ENCODE peak calls at places on chromosomes 12 and 14, in four cellular contexts. One of them, this sample, is unnamed.

GRCh38 chr14:99042376-99043257 is 229.4 kb downstream of the BCL11B start:
- DNase-seq in A549: no peak
- DNase-seq in HepG2: no peak
- DNase-seq in K562: no peak
- DNase-seq in this sample: no peak

GRCh38 chr14:95003099-95003960 is 154.0 kb downstream of the DICER1 start:
- DNase-seq in A549: no peak
- DNase-seq in HepG2: no peak
- DNase-seq in K562: no peak
- DNase-seq in this sample: no peak

GRCh38 chr12:103729499-103729898 is 111.5 kb downstream of the NT5DC3 start:
- DNase-seq in K562: no peak
- DNase-seq in HepG2: no peak
- DNase-seq in A549: no peak
- DNase-seq in this sample: no peak

GRCh38 chr12:25074113-25074512 is 120.8 kb downstream of the DNAI7 start:
- DNase-seq in A549: no peak
- DNase-seq in K562: no peak
- DNase-seq in HepG2: no peak
- DNase-seq in this sample: no peak

GRCh38 chr12:74776378-74776777 is 238.7 kb downstream of the ATXN7L3B start:
- DNase-seq in HepG2: no peak
- DNase-seq in K562: no peak
- DNase-seq in A549: no peak
- DNase-seq in this sample: no peak

GRCh38 chr12:39300799-39301198 is 142.1 kb downstream of the KIF21A start:
- DNase-seq in K562: no peak
- DNase-seq in A549: no peak
- DNase-seq in HepG2: no peak
- DNase-seq in this sample: no peak

GRCh38 chr14:69354383-69355154 is 43.5 kb downstream of the ERH start:
- DNase-seq in A549: no peak
- DNase-seq in K562: no peak
- DNase-seq in HepG2: peak
- DNase-seq in this sample: no peak

GRCh38 chr12:2355604-2356003 is 302.8 kb downstream of the CACNA1C start:
- DNase-seq in K562: no peak
- DNase-seq in HepG2: no peak
- DNase-seq in A549: no peak
- DNase-seq in this sample: no peak

GRCh38 chr14:100988411-100988900 is 84.9 kb upstream of the RTL1 start:
- DNase-seq in K562: no peak
- DNase-seq in A549: peak
- DNase-seq in HepG2: peak
- DNase-seq in this sample: no peak

GRCh38 chr12:51838762-51839161 is 9.8 kb downstream of the FIGNL2 start:
- DNase-seq in K562: no peak
- DNase-seq in A549: no peak
- DNase-seq in HepG2: no peak
- DNase-seq in this sample: no peak

GRCh38 chr14:97377550-97377949 is 580.4 kb downstream of the VRK1 start:
- DNase-seq in A549: no peak
- DNase-seq in HepG2: no peak
- DNase-seq in K562: no peak
- DNase-seq in this sample: no peak

GRCh38 chr12:1013618-1014489 is 22.8 kb downstream of the ERC1 start:
- DNase-seq in A549: no peak
- DNase-seq in K562: no peak
- DNase-seq in HepG2: no peak
- DNase-seq in this sample: no peak

GRCh38 chr12:32043928-32044549 is 62.6 kb upstream of the BICD1 start:
- DNase-seq in HepG2: no peak
- DNase-seq in K562: no peak
- DNase-seq in A549: no peak
- DNase-seq in this sample: no peak

GRCh38 chr12:86138770-86139169 is 117.4 kb downstream of the MGAT4C start:
- DNase-seq in HepG2: no peak
- DNase-seq in K562: no peak
- DNase-seq in A549: no peak
- DNase-seq in this sample: no peak

GRCh38 chr14:96582995-96583394 is 80.8 kb downstream of the PAPOLA start:
- DNase-seq in HepG2: no peak
- DNase-seq in A549: no peak
- DNase-seq in K562: no peak
- DNase-seq in this sample: no peak

GRCh38 chr12:29901585-29901984 is 117.8 kb upstream of the TMTC1 start:
- DNase-seq in A549: no peak
- DNase-seq in K562: no peak
- DNase-seq in HepG2: peak
- DNase-seq in this sample: peak

GRCh38 chr12:45611495-45611894 is 118.0 kb upstream of the ARID2 start:
- DNase-seq in K562: no peak
- DNase-seq in A549: no peak
- DNase-seq in HepG2: no peak
- DNase-seq in this sample: no peak

GRCh38 chr14:100849432-100849831 is 23.5 kb downstream of the MEG3 start:
- DNase-seq in HepG2: no peak
- DNase-seq in A549: no peak
- DNase-seq in K562: no peak
- DNase-seq in this sample: no peak

GRCh38 chr12:11545438-11546330 is 103.8 kb upstream of the ETV6 start:
- DNase-seq in HepG2: no peak
- DNase-seq in A549: no peak
- DNase-seq in K562: no peak
- DNase-seq in this sample: no peak

GRCh38 chr12:93243382-93243688 is 134.4 kb upstream of the NUDT4 start:
- DNase-seq in K562: no peak
- DNase-seq in HepG2: no peak
- DNase-seq in A549: no peak
- DNase-seq in this sample: no peak

GRCh38 chr14:54329082-54329695 is 67.6 kb upstream of the CDKN3 start:
- DNase-seq in HepG2: peak
- DNase-seq in A549: peak
- DNase-seq in K562: peak
- DNase-seq in this sample: peak

GRCh38 chr14:69351385-69351784 is 46.7 kb downstream of the ERH start:
- DNase-seq in A549: no peak
- DNase-seq in HepG2: no peak
- DNase-seq in K562: no peak
- DNase-seq in this sample: no peak

GRCh38 chr14:99436247-99437180 is 44.1 kb downstream of the SETD3 start:
- DNase-seq in HepG2: no peak
- DNase-seq in A549: no peak
- DNase-seq in K562: no peak
- DNase-seq in this sample: no peak

GRCh38 chr14:60732840-60733483 is 1.6 kb upstream of the MNAT1 start:
- DNase-seq in A549: no peak
- DNase-seq in K562: no peak
- DNase-seq in HepG2: no peak
- DNase-seq in this sample: no peak

GRCh38 chr12:76049575-76050251 is 18.1 kb upstream of the PHLDA1 start:
- DNase-seq in HepG2: no peak
- DNase-seq in K562: no peak
- DNase-seq in A549: no peak
- DNase-seq in this sample: no peak

GRCh38 chr12:39892146-39892545 is 213.7 kb downstream of the SLC2A13 start:
- DNase-seq in A549: no peak
- DNase-seq in HepG2: no peak
- DNase-seq in K562: no peak
- DNase-seq in this sample: no peak

GRCh38 chr14:105102361-105102760 is 37.1 kb upstream of the GPR132 start:
- DNase-seq in K562: no peak
- DNase-seq in HepG2: no peak
- DNase-seq in A549: no peak
- DNase-seq in this sample: no peak

GRCh38 chr12:57521475-57522018 is 1.1 kb upstream of the MBD6 start:
- DNase-seq in K562: no peak
- DNase-seq in HepG2: peak
- DNase-seq in A549: no peak
- DNase-seq in this sample: peak

GRCh38 chr12:47078733-47079364 is 572 bp upstream of the PCED1B start:
- DNase-seq in HepG2: no peak
- DNase-seq in K562: peak
- DNase-seq in A549: peak
- DNase-seq in this sample: no peak

GRCh38 chr14:75711134-75711795 is 50.2 kb downstream of the TTLL5 start:
- DNase-seq in A549: peak
- DNase-seq in K562: peak
- DNase-seq in HepG2: peak
- DNase-seq in this sample: peak
- TF ChIP-seq HMGXB4 in A549: no peak
- TF ChIP-seq HMGXB4 in K562: no peak
- TF ChIP-seq HMGXB4 in HepG2: no peak
- TF ChIP-seq HMGXB4 in this sample: no peak

DNA sequence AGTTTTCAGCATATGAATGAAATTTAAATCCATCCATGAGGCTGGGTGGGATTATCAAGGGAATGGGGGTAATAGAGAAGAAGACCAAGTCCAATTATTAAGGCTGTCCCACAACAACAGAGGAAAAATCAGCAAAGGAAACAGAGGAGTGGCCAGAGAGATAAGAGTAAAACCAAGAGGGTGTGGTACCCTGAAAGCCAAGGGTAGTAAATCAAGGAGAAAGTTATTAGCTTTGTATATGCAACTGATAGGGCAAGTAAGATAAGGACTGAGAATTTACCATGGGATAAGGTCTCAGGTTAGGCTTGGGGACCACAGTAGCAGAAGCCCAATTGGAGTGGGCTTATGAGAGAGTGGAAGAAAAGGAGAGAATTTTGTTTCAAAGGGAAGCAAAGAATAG is 134.5 kb downstream of the NUAK1 start:
- DNase-seq in A549: no peak
- DNase-seq in K562: no peak
- DNase-seq in HepG2: no peak
- DNase-seq in this sample: no peak
- TF ChIP-seq HMGXB4 in A549: no peak
- TF ChIP-seq HMGXB4 in K562: no peak
- TF ChIP-seq HMGXB4 in HepG2: no peak
- TF ChIP-seq HMGXB4 in this sample: no peak

DNA sequence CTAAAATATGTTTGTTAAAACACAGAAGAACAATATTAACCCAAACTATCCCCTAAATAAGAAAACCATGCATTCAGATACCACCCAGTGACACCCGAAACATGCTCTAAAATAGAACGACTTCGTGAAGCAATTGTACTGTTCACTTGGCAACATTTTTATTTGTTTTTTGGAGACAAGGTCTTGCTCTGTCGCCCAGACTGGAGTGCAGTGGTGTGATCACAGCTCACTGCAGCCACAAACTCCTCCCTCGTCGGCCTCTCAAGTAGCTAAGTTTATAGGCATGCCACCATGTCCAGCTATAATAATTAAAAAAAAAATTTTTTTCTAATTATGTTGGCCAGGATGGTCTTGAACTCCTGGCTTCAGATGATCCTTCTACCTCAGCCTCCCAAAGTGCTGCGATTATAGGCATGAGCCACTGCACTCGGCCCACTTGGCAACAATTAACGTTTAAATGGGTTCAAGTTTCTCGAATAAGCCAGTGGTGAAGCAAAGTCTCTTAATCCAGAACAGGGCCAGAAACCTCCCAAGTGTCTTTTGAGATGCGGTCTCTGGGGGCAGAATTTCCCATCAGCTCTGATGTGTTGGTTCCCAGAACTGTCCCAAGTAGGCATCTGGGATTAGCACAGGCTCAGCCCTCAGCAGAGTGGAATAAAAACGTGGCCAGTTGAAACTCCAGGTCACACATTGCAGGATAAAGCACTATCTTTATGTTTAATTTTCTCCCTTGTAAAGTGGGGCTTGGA is 74.5 kb downstream of the TMCC3 start:
- DNase-seq in HepG2: no peak
- DNase-seq in K562: no peak
- DNase-seq in A549: no peak
- DNase-seq in this sample: peak
- TF ChIP-seq HMGXB4 in HepG2: no peak
- TF ChIP-seq HMGXB4 in K562: no peak
- TF ChIP-seq HMGXB4 in A549: no peak
- TF ChIP-seq HMGXB4 in this sample: no peak

DNA sequence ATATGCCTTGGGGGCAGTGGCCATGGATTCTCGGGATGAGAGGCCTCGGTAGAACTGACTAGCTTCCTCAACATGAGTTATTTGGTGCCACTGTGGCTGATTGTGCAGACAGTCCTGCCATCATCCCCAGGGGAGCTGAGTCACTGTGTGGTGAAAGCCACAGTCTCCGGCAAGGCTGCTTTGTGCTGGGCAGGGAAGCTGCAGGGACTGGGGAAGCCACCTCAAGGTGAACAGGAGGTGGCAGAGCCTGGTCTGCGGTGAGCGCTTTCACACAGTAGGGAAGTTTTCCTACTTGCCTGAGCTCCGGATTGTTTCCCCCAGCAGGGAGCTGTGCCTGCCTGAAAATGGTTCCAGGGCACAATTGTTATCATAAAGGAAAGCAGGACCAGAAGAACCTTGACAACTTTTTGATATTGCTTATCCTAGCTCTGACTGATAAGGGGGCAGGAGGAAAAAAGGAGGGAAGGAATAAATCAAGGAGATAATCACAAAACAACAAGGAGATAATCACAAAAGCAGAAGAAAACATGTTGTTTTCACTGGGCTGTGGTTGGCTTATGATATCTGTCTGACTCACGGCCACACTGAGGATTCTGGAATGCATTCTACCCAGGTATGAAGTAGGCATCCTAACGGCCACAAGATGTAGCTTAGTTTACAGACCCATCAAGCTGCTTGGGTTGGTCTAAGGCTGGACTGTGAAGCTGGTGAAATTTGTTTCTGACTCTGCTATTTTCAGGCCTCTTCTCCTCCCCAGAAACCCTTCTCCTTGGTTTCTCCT is 32.2 kb upstream of the GNG2 start:
- DNase-seq in K562: no peak
- DNase-seq in HepG2: no peak
- DNase-seq in A549: peak
- DNase-seq in this sample: no peak
- TF ChIP-seq HMGXB4 in K562: no peak
- TF ChIP-seq HMGXB4 in HepG2: no peak
- TF ChIP-seq HMGXB4 in A549: no peak
- TF ChIP-seq HMGXB4 in this sample: no peak

GRCh38 chr14:26548431-26548830 is 49.4 kb downstream of the NOVA1 start:
- DNase-seq in A549: no peak
- DNase-seq in HepG2: no peak
- DNase-seq in K562: no peak
- DNase-seq in this sample: no peak
- TF ChIP-seq HMGXB4 in A549: no peak
- TF ChIP-seq HMGXB4 in HepG2: no peak
- TF ChIP-seq HMGXB4 in K562: no peak
- TF ChIP-seq HMGXB4 in this sample: no peak